ENCODE peak calls at places on chromosomes 4 and X, in four cellular contexts. B is left lung; H is CD8-positive, alpha-beta T cell; X is aorta. U is an unnamed sample.

GRCh38 chrX:30822068-30822671 is 66.9 kb downstream of the TAB3 start:
- ATAC-seq in B (no peak), H (no peak), X (no peak), U (no peak)

GRCh38 chr4:173040200-173040599 is 128.4 kb upstream of the GALNT7 start:
- ATAC-seq in B (peak; percentile 77), H (no peak), X (peak; percentile 38), U (peak; percentile 43)

GRCh38 chrX:2705461-2705860 is 14.4 kb downstream of the CD99 start:
- ATAC-seq in B (no peak), H (no peak), X (no peak), U (no peak)

GRCh38 chrX:120297923-120298322 is 13.3 kb downstream of the TMEM255A start:
- ATAC-seq in B (no peak), H (no peak), X (no peak), U (no peak)

GRCh38 chrX:39894626-39895025 is 203.1 kb downstream of the BCOR start:
- ATAC-seq in B (peak; percentile 56), H (no peak), X (no peak), U (no peak)

GRCh38 chr4:110492522-110492921 is 16.6 kb downstream of the ENPEP start:
- ATAC-seq in B (no peak), H (no peak), X (no peak), U (no peak)

GRCh38 chr4:106585920-106586349 is 217.4 kb upstream of the GIMD1 start:
- ATAC-seq in B (no peak), H (no peak), X (no peak), U (no peak)

GRCh38 chr4:106222548-106222947 is 93.5 kb downstream of the TBCK start:
- ATAC-seq in B (no peak), H (no peak), X (no peak), U (no peak)

DNA sequence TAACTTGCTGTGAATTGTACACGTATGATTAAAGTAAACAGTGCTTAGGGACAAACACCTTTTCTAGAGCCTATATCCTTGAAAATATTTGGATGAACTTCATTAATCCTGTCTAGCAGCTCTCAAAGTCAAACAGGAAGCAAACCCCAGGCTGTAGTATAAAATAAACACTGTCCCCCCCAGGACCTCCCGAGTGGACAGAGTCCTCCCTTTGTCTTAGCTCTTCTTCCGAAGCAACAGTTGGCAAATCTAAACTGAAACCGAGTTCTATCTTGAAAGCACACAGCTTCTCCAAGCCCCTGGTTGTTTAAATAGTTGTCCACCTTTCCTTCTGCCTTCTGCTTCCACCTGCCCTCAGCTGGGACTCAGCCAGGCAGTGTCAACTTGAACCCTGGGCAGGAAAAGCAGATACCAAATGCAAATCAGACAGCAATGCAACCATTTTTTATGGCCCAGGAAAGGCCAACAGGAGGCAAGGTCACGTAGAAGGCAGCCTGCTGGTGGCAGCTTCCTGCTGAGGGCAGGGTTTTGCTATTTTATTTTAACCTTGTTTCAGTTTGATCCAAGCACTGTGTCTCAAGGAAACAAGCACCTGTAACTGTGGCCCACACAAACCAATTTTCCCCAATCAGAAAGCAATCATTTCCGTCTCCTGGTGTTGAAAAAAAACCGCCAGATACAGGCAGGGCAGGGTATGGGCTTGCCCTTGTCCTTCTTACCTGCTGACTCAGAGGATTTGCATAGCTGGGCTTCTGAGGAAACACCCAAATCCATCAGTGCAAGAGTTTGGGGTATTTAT is 110.3 kb upstream of the KIT start:
- ATAC-seq in B (no peak), H (no peak), X (no peak), U (no peak)
- H3K27ac ChIP-seq in B (no peak overlapping the region), H (no peak overlapping the region), X (no peak overlapping the region), U (no peak overlapping the region)

GRCh38 chr4:147747787-147748454 is 16.0 kb downstream of the ARHGAP10 start:
- ATAC-seq in B (no peak), H (no peak), X (peak; percentile 53), U (no peak)
- H3K27ac ChIP-seq in B (no peak overlapping the region), H (no peak overlapping the region), X (peak overlapping the region; percentile 38), U (no peak overlapping the region)

GRCh38 chrX:74450803-74451449 is 29.6 kb downstream of the SLC16A2 start:
- ATAC-seq in B (peak; percentile 76), H (no peak), X (no peak), U (peak; percentile 73)
- H3K27ac ChIP-seq in B (no peak overlapping the region), H (no peak overlapping the region), X (no peak overlapping the region), U (no peak overlapping the region)

DNA sequence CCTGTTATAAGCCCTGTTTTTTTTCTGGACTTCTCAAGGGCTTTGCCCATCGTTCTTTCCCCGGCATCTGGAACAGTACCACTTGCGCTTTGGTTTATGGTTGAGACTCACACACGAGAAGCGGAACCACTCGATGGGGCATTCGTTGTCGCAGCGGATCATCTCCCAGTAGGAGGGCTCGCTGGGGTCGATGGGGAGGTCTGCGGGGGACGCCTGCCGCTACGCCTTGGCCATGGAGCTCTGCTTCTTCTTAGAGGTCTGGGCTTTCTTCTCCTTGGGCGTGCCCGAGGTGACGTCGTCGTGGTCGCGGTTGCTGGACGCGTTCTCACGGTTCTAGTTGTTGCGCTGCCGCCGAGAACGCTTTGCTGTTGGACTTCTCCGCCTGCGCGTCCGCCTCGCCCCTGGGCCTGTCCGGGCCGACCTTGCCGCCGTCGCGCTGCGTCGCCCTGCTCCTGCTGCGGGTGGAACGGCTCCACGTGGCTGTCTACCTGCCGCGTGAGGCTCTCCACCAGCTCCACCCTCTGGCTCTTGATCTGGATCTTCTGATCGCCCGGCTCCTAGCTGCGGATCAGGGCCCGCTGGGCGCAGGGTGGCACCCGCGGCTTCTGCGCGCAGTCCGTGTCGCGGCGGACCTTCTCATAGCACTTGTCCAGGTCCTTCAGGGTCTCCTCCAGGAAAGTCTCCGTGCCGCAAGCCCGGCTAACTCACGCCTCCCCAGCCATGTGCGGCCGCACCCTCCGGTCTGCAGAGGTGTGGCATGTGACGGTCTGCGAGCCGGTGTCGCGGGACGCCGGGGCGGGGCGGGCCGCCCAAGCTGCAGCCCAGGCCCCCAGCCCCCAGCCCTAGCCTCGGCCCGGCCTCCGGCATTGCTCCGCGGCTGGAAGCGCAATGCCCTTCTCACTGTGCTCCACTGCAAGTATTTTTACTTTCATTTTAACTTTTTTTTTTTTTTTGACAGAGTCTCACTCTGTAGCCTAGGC is 40.5 kb upstream of the OGT start:
- ATAC-seq in B (peak; percentile 85), H (peak; percentile 85), X (peak; percentile 86), U (peak; percentile 69)
- H3K27ac ChIP-seq in B (no peak overlapping the region), H (peak overlapping the region; percentile 42), X (no peak overlapping the region), U (peak overlapping the region; percentile 59)

GRCh38 chr4:121674696-121675095 is 22.1 kb downstream of the ANXA5 start:
- ATAC-seq in B (no peak), H (no peak), X (no peak), U (no peak)

GRCh38 chr4:121676388-121677075 is 20.2 kb downstream of the ANXA5 start:
- ATAC-seq in B (no peak), H (no peak), X (no peak), U (no peak)

GRCh38 chr4:121674191-121674590 is 22.6 kb downstream of the ANXA5 start:
- ATAC-seq in B (no peak), H (no peak), X (no peak), U (no peak)

GRCh38 chr4:121677524-121677923 is 19.3 kb downstream of the ANXA5 start:
- ATAC-seq in B (no peak), H (no peak), X (no peak), U (no peak)

DNA sequence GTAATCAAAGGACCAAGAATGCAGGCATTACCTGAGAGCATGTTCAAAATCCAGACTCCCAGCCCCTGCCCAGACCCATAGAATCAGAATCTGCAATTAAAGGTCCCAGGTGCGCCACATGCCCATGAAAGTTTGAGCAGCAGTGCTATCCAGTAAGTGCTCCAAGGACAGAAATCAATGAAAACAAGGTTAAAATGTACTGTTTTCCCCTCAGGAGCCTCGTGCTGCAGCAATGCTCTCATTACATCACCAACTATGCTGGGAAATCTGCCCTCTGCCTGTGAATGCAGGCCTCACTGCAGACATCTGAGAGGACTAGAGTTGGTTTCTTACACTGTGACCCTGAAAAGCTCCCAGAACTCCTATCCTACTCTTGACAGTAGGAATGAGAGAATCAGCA is 21.1 kb downstream of the ANXA5 start:
- ATAC-seq in B (peak; percentile 25), H (no peak), X (no peak), U (no peak)
- H3K27ac ChIP-seq in B (no peak overlapping the region), H (no peak overlapping the region), X (no peak overlapping the region), U (no peak overlapping the region)

U was measured in gastroesophageal sphincter.